ENCODE peak calls at places on chromosomes 16 and 17, in four cellular contexts. B is pancreas, J is ascending aorta, I is cardiac muscle cell. F is an unnamed sample. For H3K9me3 and H3K27me3, the result is how much of the 10 kb centered on the place peaks cover.

GRCh38 chr17:40696651-40697072 is 6.9 kb downstream of the KRT24 start:
- DNase-seq in B (no peak), J (no peak), I (no peak), F (no peak)

GRCh38 chr17:51088287-51088686 is 32.4 kb downstream of the SPAG9 start:
- DNase-seq in B (no peak), J (no peak), I (no peak), F (no peak)

GRCh38 chr16:69476920-69477418 is 52.5 kb downstream of the CYB5B start:
- DNase-seq in B (no peak), J (no peak), I (no peak), F (peak)

GRCh38 chr17:69326302-69327059 is 452 bp downstream of the ABCA5 start:
- DNase-seq in B (no peak), J (no peak), I (peak), F (no peak)

GRCh38 chr16:47213761-47214440 is 70.2 kb upstream of the NETO2 start:
- DNase-seq in B (no peak), J (no peak), I (no peak), F (no peak)

GRCh38 chr17:74452841-74453661 is 13.4 kb upstream of the CD300A start:
- DNase-seq in B (peak), J (no peak), I (no peak), F (no peak)

GRCh38 chr17:18191071-18191667 is 7.5 kb downstream of the ALKBH5 start:
- DNase-seq in B (peak), J (no peak), I (no peak), F (no peak)

GRCh38 chr16:876523-877241 is 76.1 kb upstream of the GNG13 start:
- DNase-seq in B (peak), J (no peak), I (no peak), F (no peak)

GRCh38 chr16:11034005-11034404 is 89.6 kb downstream of the CLEC16A start:
- DNase-seq in B (no peak), J (no peak), I (no peak), F (peak)

GRCh38 chr17:18250259-18250658 is 8.3 kb downstream of the FLII start:
- DNase-seq in B (no peak), J (no peak), I (no peak), F (peak)

GRCh38 chr16:56776562-56776961 is 46.6 kb downstream of the NUP93 start:
- DNase-seq in B (peak), J (no peak), I (peak), F (no peak)

GRCh38 chr17:14755002-14755401 is 454.1 kb downstream of the HS3ST3B1 start:
- DNase-seq in B (no peak), J (no peak), I (no peak), F (no peak)

GRCh38 chr17:72501404-72502110 is 380.7 kb downstream of the SOX9 start:
- DNase-seq in B (peak), J (no peak), I (no peak), F (no peak)

GRCh38 chr17:78383725-78384471 is 5.4 kb downstream of the PGS1 start:
- DNase-seq in B (no peak), J (peak), I (no peak), F (no peak)

GRCh38 chr16:3793161-3793576 is 75.8 kb upstream of the TRAP1 start:
- DNase-seq in B (no peak), J (no peak), I (peak), F (no peak)

GRCh38 chr17:13728751-13729150 is 127.0 kb upstream of the HS3ST3A1 start:
- DNase-seq in B (no peak), J (no peak), I (no peak), F (no peak)

GRCh38 chr16:29871822-29872546 is 9.0 kb upstream of the CDIPT start:
- DNase-seq in B (no peak), J (no peak), I (no peak), F (no peak)

GRCh38 chr16:81804134-81804610 is 25.1 kb downstream of the PLCG2 start:
- DNase-seq in B (no peak), J (no peak), I (no peak), F (no peak)

GRCh38 chr17:36686123-36686669 is 84.8 kb downstream of the MRM1 start:
- DNase-seq in B (no peak), J (no peak), I (no peak), F (peak)

GRCh38 chr16:12611916-12612597 is 191.6 kb downstream of the CPPED1 start:
- DNase-seq in B (no peak), J (no peak), I (no peak), F (no peak)

GRCh38 chr17:38729886-38730525 is at the start of gene CISD3:
- DNase-seq in B (peak), J (no peak), I (peak), F (peak)

GRCh38 chr16:76956394-76956793 is 234.6 kb upstream of the MON1B start:
- DNase-seq in B (no peak), J (no peak), I (peak), F (no peak)

GRCh38 chr16:68737046-68737729 is at the start of gene CDH1:
- DNase-seq in B (peak), J (no peak), I (peak), F (peak)

DNA sequence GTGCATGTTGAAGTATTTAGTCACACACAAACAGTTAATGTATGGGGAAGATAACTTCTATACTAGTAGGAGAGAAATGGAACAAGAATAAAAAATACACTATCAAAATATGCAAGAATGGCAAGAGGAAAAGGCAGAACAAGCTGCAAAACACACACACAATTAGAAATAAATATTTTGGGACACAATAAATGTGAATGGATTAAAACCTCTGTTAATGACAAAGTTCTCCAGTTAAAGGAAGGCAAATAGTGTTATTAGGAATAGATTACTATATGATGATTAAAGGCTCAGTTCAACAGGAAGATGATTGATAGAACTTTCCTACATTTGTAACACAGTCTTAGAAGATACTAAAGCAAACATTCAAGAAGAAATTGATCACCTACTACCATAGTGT is 106.3 kb upstream of the ZNF750 start:
- DNase-seq in B (no peak), J (no peak), I (no peak), F (no peak)
- H3K9me3 ChIP-seq in B (under half), J (under half), I (under half), F (under half)

DNA sequence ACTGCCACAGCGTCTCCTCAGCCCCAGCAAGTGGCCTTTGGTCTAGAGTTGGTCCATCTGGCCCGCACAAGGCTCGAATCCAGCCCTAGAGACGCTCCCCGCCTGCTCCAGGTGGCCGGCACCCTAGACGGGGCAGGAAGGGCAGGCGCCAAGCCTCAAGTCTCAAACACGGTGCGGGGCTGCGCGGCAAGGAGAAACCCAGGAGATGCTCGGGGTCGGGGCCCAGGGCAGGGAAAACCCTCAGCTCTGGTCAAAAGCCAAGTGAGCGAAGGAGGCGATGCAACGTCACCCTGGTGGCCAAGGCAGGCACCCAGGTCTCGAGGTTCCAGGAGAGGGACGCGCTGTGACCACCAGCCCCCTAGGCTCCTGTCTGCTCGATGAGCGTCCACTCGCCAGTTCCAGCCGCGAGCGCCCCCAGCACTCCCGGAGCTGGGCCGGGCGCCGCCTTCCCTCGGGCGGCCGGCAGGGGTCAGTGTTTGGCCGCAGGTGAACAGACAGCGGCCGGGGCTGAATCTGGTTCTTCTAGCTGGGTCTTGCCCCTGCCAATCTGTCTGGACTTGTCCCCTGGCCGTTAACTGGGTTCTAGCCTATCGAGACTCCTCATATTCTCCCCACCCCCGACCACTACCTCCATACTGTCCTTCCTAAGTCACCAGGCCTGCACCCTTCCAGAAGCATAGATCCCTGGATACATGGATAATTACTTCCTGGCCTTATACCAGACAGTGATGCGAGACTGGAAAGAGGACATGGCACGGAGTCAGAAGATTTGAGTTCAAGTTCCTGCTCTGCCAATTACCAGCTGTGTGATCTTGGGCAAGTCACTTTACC is 44.0 kb downstream of the PRAC1 start:
- DNase-seq in B (peak), J (no peak), I (peak), F (peak)
- TF ChIP-seq CTCF in B (peak), J (peak), I (peak), F (peak)

DNA sequence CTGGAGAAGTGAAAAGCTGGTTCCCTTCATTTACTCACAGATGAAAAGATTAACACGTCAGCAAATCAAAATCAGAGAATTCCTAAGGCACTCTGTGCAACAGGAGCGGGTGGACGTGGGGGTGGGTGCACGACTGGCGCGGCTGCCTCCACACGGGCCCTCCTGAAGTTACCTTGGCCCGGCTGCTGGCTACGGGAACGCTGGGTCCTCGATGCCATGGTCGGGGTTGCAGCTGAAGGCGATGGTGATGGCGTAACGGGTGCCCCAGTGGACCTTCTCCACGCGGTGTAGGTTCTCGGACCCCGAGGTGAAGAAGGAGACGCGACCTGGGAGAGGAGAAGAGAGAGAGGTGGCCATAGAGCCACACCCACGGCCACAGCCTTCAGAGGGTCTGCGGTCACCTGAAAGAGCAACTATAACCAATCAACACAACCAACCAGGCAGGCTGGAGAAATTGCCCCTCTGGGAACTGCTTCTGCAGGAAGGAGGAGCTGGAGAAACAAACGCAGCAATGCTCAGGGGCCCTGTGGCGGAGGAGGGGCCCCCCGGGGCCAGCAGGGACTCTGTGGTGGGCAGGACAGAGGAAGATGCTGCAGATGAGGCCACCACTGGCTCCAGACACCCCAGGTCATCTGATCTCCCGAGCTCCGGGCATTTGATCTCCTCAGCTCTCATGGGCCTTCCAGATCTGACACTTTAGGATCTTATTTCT is 20.8 kb downstream of the UTS2R start:
- DNase-seq in B (no peak), J (no peak), I (no peak), F (no peak)
- H3K27me3 ChIP-seq in B (under half), J (under half), I (under half), F (under half)

DNA sequence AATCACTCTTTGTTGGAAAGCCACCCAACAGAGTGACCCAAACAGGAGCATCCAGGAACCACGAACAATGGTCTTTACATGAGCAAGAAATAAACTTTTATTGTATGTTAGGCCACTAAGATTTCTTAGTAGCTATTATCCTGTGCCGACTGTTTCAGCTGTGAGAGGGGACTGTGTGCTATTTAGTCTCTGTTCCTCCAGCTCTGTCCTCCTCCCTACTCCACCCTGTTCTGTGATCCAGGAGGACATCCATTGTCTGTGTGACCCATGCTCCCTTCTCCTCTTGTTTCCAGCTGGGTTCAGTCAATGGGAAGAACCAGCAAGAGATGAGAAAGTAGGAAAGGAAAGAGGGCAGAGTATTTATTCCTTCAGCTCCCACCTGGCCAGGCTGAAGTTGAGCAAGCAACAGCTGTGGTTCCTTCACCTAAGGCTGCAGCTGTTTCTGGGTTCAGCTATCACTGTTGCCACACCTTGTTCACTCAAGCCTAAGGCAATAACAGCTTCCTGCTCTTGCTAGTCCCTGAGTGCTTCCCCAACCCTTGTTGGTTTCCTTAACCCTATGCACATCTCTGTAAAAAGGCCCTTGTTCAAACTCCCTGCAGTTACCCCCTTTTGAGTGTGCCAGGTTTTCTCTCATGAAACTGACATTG is 14.9 kb upstream of the B4GALNT2 start:
- DNase-seq in B (no peak), J (no peak), I (no peak), F (peak)
- H3K9me3 ChIP-seq in B (under half), J (under half), I (under half), F (under half)

GRCh38 chr16:73033271-73033998 is 14.5 kb downstream of the ZFHX3 start:
- DNase-seq in B (no peak), J (no peak), I (peak), F (no peak)

GRCh38 chr16:73037331-73037745 is 10.6 kb downstream of the ZFHX3 start:
- DNase-seq in B (no peak), J (no peak), I (peak), F (peak)

GRCh38 chr16:73034374-73034773 is 13.6 kb downstream of the ZFHX3 start:
- DNase-seq in B (no peak), J (no peak), I (no peak), F (peak)

GRCh38 chr16:73037845-73038570 is 9.9 kb downstream of the ZFHX3 start:
- DNase-seq in B (no peak), J (no peak), I (no peak), F (no peak)

DNA sequence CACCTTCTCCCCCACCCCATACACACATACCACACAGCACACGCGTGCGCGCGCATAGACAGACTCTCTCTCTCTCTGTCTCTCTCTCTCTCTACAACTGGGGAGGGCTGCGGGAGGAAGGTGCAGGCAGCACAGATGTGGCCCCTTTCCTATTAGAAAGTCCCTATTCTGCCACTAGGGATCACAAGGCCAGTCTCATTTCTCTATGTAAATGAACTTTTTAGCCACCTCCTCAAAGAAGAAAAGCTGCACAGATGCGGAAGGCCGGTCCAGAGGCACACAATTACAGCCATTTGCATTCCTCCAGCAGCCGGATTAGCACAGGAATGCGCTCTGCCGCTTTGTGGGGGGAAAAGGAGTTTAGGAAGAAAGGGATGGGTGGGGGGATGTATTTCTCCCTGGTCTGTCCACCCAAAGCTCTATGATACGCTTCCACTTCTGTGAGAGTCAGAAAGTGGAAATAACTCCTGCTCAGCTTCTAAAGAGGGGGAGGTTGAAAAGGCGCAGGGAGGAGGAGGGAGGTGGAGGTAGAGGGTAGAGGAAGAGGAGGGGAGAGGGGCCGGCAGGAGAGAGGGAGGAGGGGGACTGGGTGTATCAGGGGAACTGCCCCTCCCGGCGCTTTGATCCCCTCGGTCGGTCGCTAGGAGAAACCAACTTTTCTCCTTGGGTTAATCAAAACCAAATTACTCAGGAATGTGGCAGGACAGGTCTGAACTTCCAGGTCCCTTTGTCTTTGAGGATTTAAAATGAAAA is 11.7 kb downstream of the ZFHX3 start:
- DNase-seq in B (no peak), J (no peak), I (peak), F (peak)
- TF ChIP-seq CTCF in B (no peak), J (no peak), I (no peak), F (no peak)

GRCh38 chr16:4915226-4915761 is 21.7 kb downstream of the PPL start:
- DNase-seq in B (no peak), J (no peak), I (no peak), F (peak)

GRCh38 chr16:4917117-4917516 is 19.8 kb downstream of the PPL start:
- DNase-seq in B (no peak), J (no peak), I (no peak), F (no peak)

GRCh38 chr16:4922721-4923342 is 14.1 kb downstream of the PPL start:
- DNase-seq in B (no peak), J (no peak), I (no peak), F (no peak)

GRCh38 chr16:4920826-4921225 is 16.1 kb downstream of the PPL start:
- DNase-seq in B (no peak), J (no peak), I (no peak), F (no peak)

DNA sequence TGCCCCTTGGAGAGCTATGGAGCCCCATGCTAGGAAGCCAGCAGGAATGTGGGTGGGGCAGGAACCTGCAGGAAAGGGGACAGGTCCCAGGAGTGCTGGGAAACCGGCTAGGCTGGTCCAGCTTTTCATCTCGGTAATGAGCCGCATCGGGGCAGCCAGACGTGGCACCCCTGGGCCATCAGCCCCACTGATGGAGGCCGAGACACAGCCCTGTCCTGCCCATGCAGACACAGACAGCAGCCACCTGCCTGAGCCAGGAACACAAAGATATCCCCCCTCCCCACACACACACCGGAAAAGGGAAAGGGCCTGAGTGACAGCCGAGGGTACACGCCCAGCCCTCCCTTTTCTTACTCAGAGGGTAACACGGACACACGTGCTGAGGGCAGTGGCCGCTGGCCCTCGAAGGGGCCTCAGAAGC is 18.1 kb downstream of the PPL start:
- DNase-seq in B (no peak), J (no peak), I (no peak), F (peak)
- H3K27me3 ChIP-seq in B (under half), J (under half), I (under half), F (under half)

DNA sequence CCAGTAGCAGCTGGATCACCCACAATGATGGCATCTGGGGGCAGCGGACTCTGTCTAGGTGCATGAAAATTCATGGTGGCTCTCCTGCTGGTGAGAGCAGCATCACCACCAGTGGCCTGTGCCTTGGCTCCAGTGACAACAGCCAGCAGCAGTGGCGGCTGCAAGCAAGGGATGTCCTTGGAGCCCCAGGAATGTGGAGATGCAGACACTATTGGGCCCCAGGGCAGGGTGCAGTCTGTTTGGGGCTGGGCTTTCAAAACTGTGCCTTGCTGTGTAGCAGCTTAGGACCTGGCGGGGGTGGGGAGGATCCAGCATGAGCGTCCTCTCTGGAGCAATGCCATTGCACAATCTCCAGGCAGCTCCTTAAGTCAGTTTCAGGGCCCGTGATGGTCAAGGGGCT is 199.7 kb downstream of the CHD9NB start:
- DNase-seq in B (peak), J (no peak), I (no peak), F (no peak)
- H3K9me3 ChIP-seq in B (under half), J (under half), I (under half), F (under half)

F was measured in PC-9.